ENCODE peak calls at places on chromosomes 11 and 22, in seven cellular contexts. S is tibial artery; F is stimulated activated CD8-positive, alpha-beta memory T cell treated with anti-CD3 and anti-CD28 coated beads, Interleukin-2, amount 100 ng/mL, for 1 hour; C is dorsolateral prefrontal cortex; Q is ELF-1; P is lower lobe of right lung; U is activated CD4-positive, CD25-positive, alpha-beta regulatory T cell. L is an unnamed sample.
A peak's percentile ranks its signal among the peaks of the same experiment; 100 is the strongest.

GRCh38 chr11:16982256-16982671 is 31.9 kb downstream of the PLEKHA7 start:
- DNase-seq in Q (peak; percentile 46), S (no peak), C (no peak), F (no peak), P (no peak), U (no peak), L (no peak)

GRCh38 chr11:118663929-118664328 is 15.5 kb downstream of the TREH start:
- DNase-seq in U (no peak), S (peak; percentile 3), F (no peak), P (no peak), Q (peak; percentile 51), C (no peak), L (no peak)

GRCh38 chr11:11496879-11497278 is 124.9 kb downstream of the GALNT18 start:
- DNase-seq in S (no peak), Q (no peak), C (no peak), P (no peak), F (no peak), U (no peak), L (no peak)

GRCh38 chr11:106311531-106312230 is 234.2 kb downstream of the AASDHPPT start:
- DNase-seq in U (no peak), Q (no peak), C (no peak), S (no peak), F (no peak), P (no peak), L (no peak)

GRCh38 chr11:7014118-7014517 is 6.0 kb downstream of the ZNF214 start:
- DNase-seq in Q (no peak), S (no peak), U (no peak), P (no peak), C (no peak), F (no peak), L (no peak)

GRCh38 chr22:38218661-38219331 is 17.0 kb downstream of the MAFF start:
- DNase-seq in U (no peak), C (no peak), Q (peak; percentile 95), P (peak; percentile 88), S (peak; percentile 92), F (no peak), L (no peak)

GRCh38 chr11:115739878-115740277 is 235.7 kb upstream of the CADM1 start:
- DNase-seq in C (no peak), F (no peak), P (no peak), Q (no peak), S (no peak), U (no peak), L (no peak)

GRCh38 chr11:11502303-11502828 is 119.4 kb downstream of the GALNT18 start:
- DNase-seq in S (no peak), P (no peak), C (no peak), U (no peak), Q (no peak), F (no peak), L (no peak)

GRCh38 chr22:39994566-39995345 is at the start of gene FAM83F:
- DNase-seq in C (no peak), S (no peak), F (no peak), U (no peak), Q (peak; percentile 52), P (peak; percentile 58), L (peak; percentile 51)

GRCh38 chr22:35044607-35045390 is 21.2 kb upstream of the ISX start:
- DNase-seq in U (no peak), C (no peak), Q (no peak), F (no peak), P (no peak), S (no peak), L (no peak)

GRCh38 chr11:61026121-61027031 is 54.9 kb downstream of the CD6 start:
- DNase-seq in F (no peak), P (no peak), U (no peak), C (no peak), S (no peak), Q (no peak), L (no peak)

GRCh38 chr11:133927690-133928627 is 28.8 kb downstream of the IGSF9B start:
- DNase-seq in U (peak; percentile 33), F (peak; percentile 27), Q (peak; percentile 90), S (peak; percentile 81), C (peak; percentile 62), P (no peak), L (peak; percentile 82)

GRCh38 chr22:46763051-46763705 is 728 bp downstream of the TBC1D22A start:
- DNase-seq in P (peak; percentile 48), Q (no peak), U (no peak), C (no peak), S (peak; percentile 82), F (no peak), L (no peak)

GRCh38 chr11:57305523-57305922 is 19.2 kb downstream of the TNKS1BP1 start:
- DNase-seq in C (no peak), F (no peak), Q (no peak), P (no peak), S (no peak), U (no peak), L (no peak)

GRCh38 chr11:70574725-70575347 is 176.5 kb downstream of the CTTN start:
- DNase-seq in F (no peak), C (no peak), U (no peak), P (no peak), Q (no peak), S (peak; percentile 37), L (no peak)

GRCh38 chr11:4393209-4394196 is at the start of gene TRIM21:
- DNase-seq in P (peak; percentile 87), F (peak; percentile 73), Q (peak; percentile 92), U (peak; percentile 62), C (peak; percentile 54), S (peak; percentile 91), L (peak; percentile 6)